ENCODE peak calls at places on chromosomes 1 and 21, in six cellular contexts. K is Caco-2, L is ovary, W is pancreas, O is OCI-LY7, I is fibroblast of lung. G is an unnamed sample. For H3K36me3, the result is how much of the 10 kb centered on the place peaks cover.

GRCh38 chr1:107739651-107740050 is 225.3 kb downstream of the VAV3 start:
- DNase-seq in K (no peak), L (no peak), W (no peak), O (no peak), I (no peak), G (no peak)

GRCh38 chr1:162663086-162663485 is 30.8 kb downstream of the DDR2 start:
- DNase-seq in K (no peak), L (no peak), W (no peak), O (no peak), I (peak), G (no peak)

GRCh38 chr1:245177071-245177900 is 22.5 kb downstream of the KIF26B start:
- DNase-seq in K (no peak), L (no peak), W (no peak), O (no peak), I (peak), G (no peak)

GRCh38 chr1:108149796-108150467 is 50.2 kb downstream of the SLC25A24 start:
- DNase-seq in K (no peak), L (no peak), W (no peak), O (no peak), I (peak), G (no peak)

GRCh38 chr1:45928486-45929205 is 125.2 kb downstream of the MAST2 start:
- DNase-seq in K (no peak), L (no peak), W (no peak), O (no peak), I (peak), G (no peak)

GRCh38 chr1:61208815-61209214 is 126.5 kb downstream of the NFIA start:
- DNase-seq in K (no peak), L (no peak), W (no peak), O (no peak), I (no peak), G (no peak)

GRCh38 chr1:11337536-11338350 is 64.7 kb downstream of the UBIAD1 start:
- DNase-seq in K (peak), L (peak), W (no peak), O (peak), I (no peak), G (peak)

GRCh38 chr1:110060034-110060661 is 10.3 kb downstream of the ALX3 start:
- DNase-seq in K (peak), L (no peak), W (no peak), O (peak), I (no peak), G (peak)

GRCh38 chr1:1815606-1816281 is 37.5 kb upstream of the NADK start:
- DNase-seq in K (no peak), L (no peak), W (no peak), O (no peak), I (no peak), G (no peak)

GRCh38 chr1:204990059-204990664 is 52.9 kb upstream of the CNTN2 start:
- DNase-seq in K (no peak), L (no peak), W (no peak), O (no peak), I (no peak), G (no peak)

GRCh38 chr1:2944705-2945104 is 76.6 kb upstream of the ACTRT2 start:
- DNase-seq in K (no peak), L (no peak), W (no peak), O (no peak), I (no peak), G (no peak)

GRCh38 chr1:89310505-89310904 is 37.8 kb upstream of the GBP5 start:
- DNase-seq in K (no peak), L (no peak), W (no peak), O (no peak), I (peak), G (no peak)

GRCh38 chr1:223227486-223228196 is 84.6 kb upstream of the TLR5 start:
- DNase-seq in K (no peak), L (no peak), W (no peak), O (no peak), I (no peak), G (no peak)

GRCh38 chr1:2789164-2789985 is 12.1 kb downstream of the TTC34 start:
- DNase-seq in K (no peak), L (no peak), W (no peak), O (no peak), I (no peak), G (peak)

GRCh38 chr21:7933923-7934322 is 2587.5 kb upstream of the TPTE start:
- DNase-seq in K (no peak), L (no peak), W (no peak), O (no peak), I (no peak), G (no peak)

GRCh38 chr1:117366982-117367768 is at the start of gene MAN1A2:
- DNase-seq in K (peak), L (peak), W (peak), O (peak), I (peak), G (peak)

GRCh38 chr1:162087118-162087517 is 17.6 kb downstream of the NOS1AP start:
- DNase-seq in K (no peak), L (no peak), W (no peak), O (no peak), I (peak), G (no peak)

GRCh38 chr1:94876362-94876761 is 50.5 kb downstream of the CNN3 start:
- DNase-seq in K (no peak), L (no peak), W (no peak), O (no peak), I (peak), G (no peak)

GRCh38 chr1:155016231-155016831 is 13.7 kb downstream of the ZBTB7B start:
- DNase-seq in K (no peak), L (no peak), W (no peak), O (peak), I (no peak), G (no peak)

GRCh38 chr1:66292944-66293343 is 241.0 kb upstream of the SGIP1 start:
- DNase-seq in K (no peak), L (no peak), W (peak), O (no peak), I (no peak), G (peak)

GRCh38 chr1:159778266-159778665 is 2.5 kb upstream of the DUSP23 start:
- DNase-seq in K (no peak), L (no peak), W (no peak), O (no peak), I (no peak), G (no peak)

GRCh38 chr1:75733661-75734060 is 9.2 kb downstream of the ACADM start:
- DNase-seq in K (no peak), L (no peak), W (no peak), O (no peak), I (no peak), G (no peak)

GRCh38 chr1:10755977-10756521 is 40.4 kb downstream of the CASZ1 start:
- DNase-seq in K (peak), L (peak), W (no peak), O (peak), I (peak), G (peak)

GRCh38 chr1:219833214-219833816 is 95.0 kb downstream of the SLC30A10 start:
- DNase-seq in K (no peak), L (no peak), W (no peak), O (no peak), I (no peak), G (no peak)

GRCh38 chr1:155186955-155187891 is 13.6 kb downstream of the TRIM46 start:
- DNase-seq in K (no peak), L (no peak), W (no peak), O (no peak), I (no peak), G (no peak)

GRCh38 chr1:87084247-87084836 is 169.9 kb downstream of the HS2ST1 start:
- DNase-seq in K (no peak), L (no peak), W (no peak), O (peak), I (peak), G (no peak)

GRCh38 chr1:61141288-61142044 is 59.1 kb downstream of the NFIA start:
- DNase-seq in K (no peak), L (no peak), W (no peak), O (no peak), I (peak), G (no peak)

GRCh38 chr1:163692266-163692665 is 370.5 kb downstream of the NUF2 start:
- DNase-seq in K (no peak), L (no peak), W (no peak), O (no peak), I (no peak), G (peak)

GRCh38 chr1:19676438-19676922 is 11.8 kb downstream of the HTR6 start:
- DNase-seq in K (peak), L (peak), W (peak), O (no peak), I (peak), G (peak)

DNA sequence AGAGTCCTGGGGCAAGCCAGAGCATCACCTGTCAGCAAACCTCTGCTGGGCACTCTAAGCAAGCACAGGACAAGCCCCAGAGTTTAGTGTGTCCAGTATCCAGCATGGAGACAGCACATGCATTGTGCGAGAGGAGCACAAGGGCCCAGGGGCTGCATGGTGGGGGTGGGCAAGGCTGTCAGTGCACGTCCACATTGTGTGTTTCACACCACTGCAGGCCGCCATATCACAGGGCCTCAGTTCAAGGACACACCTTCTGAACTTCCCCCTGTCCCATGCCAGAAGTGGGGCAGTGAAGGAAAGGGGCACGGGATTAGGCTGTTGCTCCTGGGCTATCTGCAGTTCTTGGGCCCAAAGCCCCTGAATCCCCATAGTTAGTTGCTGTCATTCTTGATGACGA is 782 bp upstream of the TSTD1 start:
- DNase-seq in K (no peak), L (no peak), W (no peak), O (no peak), I (no peak), G (no peak)
- H3K36me3 ChIP-seq in K (under half), L (under half), W (under half), O (half or more), I (under half), G (under half)

GRCh38 chr1:73998348-73998959 is 199.5 kb downstream of the LRRIQ3 start:
- DNase-seq in K (peak), L (no peak), W (no peak), O (peak), I (peak), G (no peak)
- TF ChIP-seq CTCF in K (no peak), L (no peak), W (peak), O (peak), I (no peak), G (peak)

DNA sequence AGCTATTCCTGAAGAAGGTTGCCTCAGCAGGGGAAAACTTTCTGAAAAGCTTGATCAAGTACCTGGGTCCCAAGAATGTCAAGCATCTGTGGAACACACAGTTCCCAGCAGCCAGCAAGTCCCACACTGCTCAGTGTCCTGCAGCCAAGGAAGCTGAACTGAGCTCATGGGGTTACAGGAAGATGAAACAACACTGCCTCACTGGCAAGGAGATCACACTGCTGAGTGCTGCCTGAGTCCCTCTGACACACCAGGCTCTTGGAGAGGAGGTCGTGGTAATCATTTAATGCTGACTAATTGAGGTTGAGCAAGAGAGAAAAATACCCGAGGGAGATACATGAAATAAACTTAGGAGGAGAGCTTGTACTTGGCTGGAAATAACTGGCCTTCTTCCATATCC is 75.2 kb downstream of the MPZL1 start:
- DNase-seq in K (peak), L (peak), W (peak), O (peak), I (peak), G (peak)
- H3K4me3 ChIP-seq in K (no peak), L (no peak), W (no peak), O (no peak), I (no peak), G (no peak)

GRCh38 chr1:44302557-44302956 is 52.5 kb downstream of the ERI3 start:
- DNase-seq in K (no peak), L (no peak), W (no peak), O (no peak), I (no peak), G (no peak)
- H3K36me3 ChIP-seq in K (under half), L (under half), W (under half), O (half or more), I (under half), G (under half)

DNA sequence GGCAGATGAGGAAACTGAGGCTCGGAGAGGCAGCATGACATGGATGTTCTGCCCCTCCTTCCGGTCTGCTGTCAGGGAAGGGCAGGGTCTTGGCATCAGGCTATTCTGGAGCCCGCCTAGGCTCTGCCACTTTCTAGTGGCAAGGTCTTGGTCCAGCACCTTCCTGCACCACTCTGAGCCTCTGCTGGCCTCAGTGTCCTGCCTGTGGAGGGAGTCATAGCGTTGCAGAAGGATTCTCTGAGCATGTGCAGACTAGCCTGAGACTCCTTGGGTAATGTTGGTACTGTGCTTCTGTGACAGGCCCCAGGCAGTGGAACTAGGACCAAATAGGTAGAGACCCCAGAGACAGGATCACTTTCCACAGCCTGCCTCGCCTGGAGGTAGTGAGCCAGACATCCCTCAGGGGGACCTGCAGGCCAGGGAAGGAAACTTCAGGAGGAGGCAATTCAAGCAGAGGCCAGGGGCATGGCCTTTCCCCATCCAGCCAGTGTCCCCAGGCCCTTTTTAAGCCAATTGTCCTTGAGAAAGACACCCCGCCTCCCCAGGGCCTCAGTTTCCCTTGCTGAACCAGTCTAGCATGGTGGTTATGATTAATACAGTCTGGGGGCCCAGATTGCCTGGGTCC is 10.6 kb downstream of the EDN2 start:
- DNase-seq in K (no peak), L (no peak), W (no peak), O (no peak), I (no peak), G (no peak)
- TF ChIP-seq CTCF in K (no peak), L (no peak), W (no peak), O (no peak), I (no peak), G (no peak)

DNA sequence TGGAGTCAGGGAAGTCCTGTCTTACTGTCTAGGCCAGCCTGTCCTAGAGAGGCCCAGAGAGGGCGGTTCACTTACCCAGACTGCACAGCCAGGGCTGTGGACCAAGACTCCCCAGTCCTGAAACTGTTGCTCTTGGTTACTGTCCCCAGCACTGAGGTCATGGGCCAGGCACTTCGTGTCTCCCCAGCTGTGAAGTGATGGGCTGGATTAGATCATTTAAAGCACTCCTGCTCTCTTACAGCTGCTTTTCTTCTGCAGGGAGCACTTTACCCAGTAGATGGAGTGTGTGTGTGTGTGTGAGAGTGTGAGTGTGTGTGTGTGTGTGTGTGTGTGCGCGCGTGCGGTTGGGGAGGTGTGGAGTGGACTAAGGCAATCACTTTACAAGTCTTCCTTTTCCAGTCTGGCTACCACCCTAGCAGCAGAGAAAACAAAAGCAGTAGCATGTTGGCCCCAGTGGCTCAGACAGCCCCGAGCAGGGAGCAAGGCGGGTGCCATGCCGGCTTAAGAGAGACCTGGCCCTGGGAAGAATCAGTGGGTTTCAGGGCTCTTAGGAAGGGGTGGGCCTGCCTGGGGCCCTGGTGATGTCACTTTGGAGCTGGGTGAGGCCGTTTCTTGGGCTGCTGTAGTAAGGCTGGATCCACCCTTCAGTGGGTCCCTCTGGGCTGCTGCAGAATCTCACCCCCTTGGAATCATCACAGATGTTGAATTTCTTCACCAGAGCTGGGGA is 2.4 kb downstream of the SPSB1 start:
- DNase-seq in K (no peak), L (no peak), W (no peak), O (peak), I (peak), G (no peak)
- H3K4me3 ChIP-seq in K (no peak), L (peak), W (peak), O (peak), I (peak), G (no peak)

DNA sequence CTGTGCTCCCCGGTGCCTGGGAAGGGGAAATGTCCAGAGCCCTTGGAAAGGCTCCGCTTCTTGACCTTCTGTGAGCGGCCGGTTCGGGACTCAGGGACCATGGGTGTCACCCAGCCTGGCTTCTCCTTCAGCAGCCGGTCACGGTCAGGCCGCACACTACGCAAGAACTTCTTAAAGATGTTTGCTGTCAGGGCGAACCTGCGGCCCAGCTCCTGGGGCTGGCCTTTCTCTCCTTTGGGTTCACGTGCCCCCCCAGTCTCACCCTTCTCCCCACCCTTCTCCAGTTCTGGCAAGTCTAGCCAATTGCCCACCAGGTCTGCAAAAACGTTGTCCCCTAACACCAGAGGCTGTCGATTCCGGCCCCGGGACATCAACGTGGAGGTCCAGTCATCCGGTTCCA is 12.1 kb downstream of the INKA2 start:
- DNase-seq in K (no peak), L (no peak), W (no peak), O (no peak), I (no peak), G (no peak)
- H3K36me3 ChIP-seq in K (under half), L (under half), W (under half), O (under half), I (under half), G (under half)

GRCh38 chr21:23398726-23399125 is 2208.6 kb downstream of the MRPL39 start:
- DNase-seq in K (no peak), L (no peak), W (no peak), O (no peak), I (no peak), G (no peak)

GRCh38 chr21:23394458-23394857 is 2212.8 kb downstream of the MRPL39 start:
- DNase-seq in K (no peak), L (no peak), W (no peak), O (no peak), I (no peak), G (no peak)
- TF ChIP-seq CTCF in K (no peak), L (no peak), W (no peak), O (no peak), I (no peak), G (no peak)